ENCODE peak calls at places on chromosomes 4 and X, in five cellular contexts. Y, B, K, D and X are unnamed samples.

GRCh38 chr4:17164656-17165055 is 266.2 kb upstream of the LDB2 start:
- DNase-seq in K (no peak), B (no peak), Y (no peak), D (no peak), X (no peak)

GRCh38 chr4:121041307-121042090 is 30.8 kb downstream of the NDNF start:
- DNase-seq in D (no peak), K (no peak), B (no peak), Y (no peak), X (no peak)

GRCh38 chrX:3129256-3129655 is 88.0 kb downstream of the ARSF start:
- DNase-seq in Y (no peak), B (no peak), D (no peak), K (no peak), X (no peak)

GRCh38 chr4:10364194-10364593 is 93.0 kb downstream of the ZNF518B start:
- DNase-seq in K (no peak), Y (no peak), B (no peak), D (no peak), X (no peak)

GRCh38 chrX:48663241-48663640 is 20.4 kb upstream of the WAS start:
- DNase-seq in D (no peak), B (no peak), K (no peak), Y (no peak), X (no peak)

GRCh38 chr4:151529187-151529586 is 120.2 kb downstream of the FHIP1A start:
- DNase-seq in D (no peak), B (no peak), K (no peak), Y (no peak), X (no peak)

GRCh38 chr4:72592076-72592475 is 23.1 kb upstream of the ADAMTS3 start:
- DNase-seq in K (no peak), B (no peak), Y (no peak), D (no peak), X (no peak)

GRCh38 chr4:997375-998071 is 4.3 kb upstream of the SLC26A1 start:
- DNase-seq in D (no peak), K (peak), Y (no peak), B (no peak), X (no peak)

GRCh38 chr4:86778169-86778568 is 71.0 kb downstream of the SLC10A6 start:
- DNase-seq in D (no peak), Y (no peak), B (no peak), K (no peak), X (no peak)

GRCh38 chr4:13599159-13599558 is 28.4 kb downstream of the BOD1L1 start:
- DNase-seq in D (no peak), B (no peak), K (no peak), Y (no peak), X (no peak)

GRCh38 chrX:102651242-102651967 is at the start of gene GPRASP1:
- DNase-seq in D (no peak), K (peak), B (peak), Y (peak), X (peak)

GRCh38 chrX:54922547-54922946 is 1.9 kb downstream of the TRO start:
- DNase-seq in Y (no peak), D (no peak), B (no peak), K (no peak), X (no peak)

GRCh38 chrX:77431227-77431626 is 16.0 kb upstream of the FGF16 start:
- DNase-seq in D (no peak), K (peak), Y (peak), B (no peak), X (no peak)

GRCh38 chr4:75494563-75494962 is 19.6 kb downstream of the RCHY1 start:
- DNase-seq in D (no peak), Y (no peak), B (no peak), K (no peak), X (no peak)

DNA sequence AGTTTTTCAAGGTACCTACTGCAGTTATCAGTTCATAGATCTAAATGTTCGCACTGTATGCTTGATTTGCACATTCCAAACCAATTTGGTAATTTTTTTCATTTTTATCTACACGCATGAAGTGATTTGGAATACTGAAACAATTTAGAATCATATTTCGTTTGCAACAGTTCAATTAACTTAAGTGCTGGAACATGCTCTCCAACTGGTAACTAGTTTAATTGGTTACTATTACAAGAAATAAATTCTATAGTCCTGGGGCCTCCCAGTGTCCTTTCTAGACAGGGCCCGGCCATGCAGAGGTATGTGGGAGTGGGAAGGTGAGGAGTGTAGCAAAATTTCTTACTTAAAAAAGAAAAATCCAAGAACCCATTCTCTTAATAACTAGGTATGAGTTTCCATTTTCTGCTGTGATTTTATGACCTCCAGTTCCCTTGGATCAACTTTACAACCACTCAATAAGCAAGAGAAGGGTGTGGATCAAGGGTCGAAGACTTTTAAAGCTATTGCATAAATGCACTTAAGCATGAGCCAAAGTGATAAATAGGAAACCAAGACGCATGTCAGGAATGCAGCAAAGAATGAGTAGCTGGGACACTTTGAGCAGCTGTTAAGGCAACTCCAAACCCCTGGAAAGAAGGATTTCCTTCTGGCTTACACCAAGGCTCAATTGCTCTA is 106.9 kb downstream of the PPARGC1A start:
- DNase-seq in Y (no peak), D (no peak), B (no peak), K (no peak), X (no peak)
- H3K27ac ChIP-seq in Y (no peak), D (no peak), B (no peak), K (no peak), X (no peak)

DNA sequence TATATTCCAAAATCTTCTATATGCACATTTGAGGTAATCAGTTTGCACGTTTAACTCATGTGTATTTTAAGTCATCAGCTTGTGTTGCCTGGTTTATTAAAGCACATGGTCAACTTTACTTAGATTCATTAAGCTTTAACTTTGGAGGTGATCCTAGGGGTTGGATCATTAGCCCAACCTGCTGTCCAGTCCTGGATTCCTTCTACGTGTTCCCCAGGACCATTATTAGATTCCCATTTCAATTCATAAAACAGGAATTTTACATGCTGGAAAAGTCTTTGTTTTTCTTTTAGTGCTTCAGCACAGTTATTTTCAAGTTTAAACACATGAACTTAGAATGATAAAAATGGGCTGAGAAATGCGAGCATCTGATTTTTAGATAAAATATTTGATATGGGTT is 132.5 kb downstream of the SORBS2 start:
- DNase-seq in K (no peak), D (no peak), B (no peak), Y (no peak), X (no peak)
- H3K27ac ChIP-seq in K (no peak), D (no peak), B (no peak), Y (no peak), X (no peak)

GRCh38 chr4:158155656-158156356 is 17.0 kb downstream of the GASK1B start:
- DNase-seq in B (no peak), Y (no peak), D (no peak), K (no peak), X (no peak)

GRCh38 chr4:158161561-158162354 is 11.1 kb downstream of the GASK1B start:
- DNase-seq in Y (peak), D (peak), K (no peak), B (peak), X (no peak)

GRCh38 chr4:158159054-158159717 is 13.6 kb downstream of the GASK1B start:
- DNase-seq in D (no peak), B (no peak), Y (no peak), K (no peak), X (no peak)

GRCh38 chr4:158159718-158160094 is 13.1 kb downstream of the GASK1B start:
- DNase-seq in B (no peak), Y (no peak), D (no peak), K (no peak), X (no peak)

DNA sequence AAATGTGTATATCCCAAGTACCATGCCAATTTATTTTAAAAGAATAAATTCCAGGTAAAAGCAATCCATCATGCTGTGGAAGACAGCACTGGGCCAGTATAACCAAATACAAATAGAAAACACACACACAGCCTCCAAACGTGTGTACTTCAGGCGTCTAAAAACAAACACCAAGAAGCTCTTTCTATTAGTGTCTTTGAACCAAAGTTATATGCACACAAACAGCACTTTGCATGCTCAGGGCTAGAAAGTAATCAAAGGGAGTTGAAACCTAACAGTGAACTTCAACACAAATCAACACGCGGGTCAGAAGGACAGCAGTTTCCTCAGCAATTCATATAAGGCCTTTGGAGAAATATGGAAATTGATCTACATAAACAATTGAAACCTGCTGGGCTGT is 15.4 kb downstream of the GASK1B start:
- DNase-seq in K (no peak), D (no peak), Y (no peak), B (no peak), X (no peak)
- H3K27ac ChIP-seq in K (no peak), D (no peak), Y (no peak), B (no peak), X (no peak)

GRCh38 chrX:34874763-34875162 is 67.8 kb upstream of the FAM47B start:
- DNase-seq in B (no peak), Y (no peak), K (no peak), D (no peak), X (no peak)
- H3K27ac ChIP-seq in B (no peak), Y (no peak), K (no peak), D (no peak), X (no peak)

DNA sequence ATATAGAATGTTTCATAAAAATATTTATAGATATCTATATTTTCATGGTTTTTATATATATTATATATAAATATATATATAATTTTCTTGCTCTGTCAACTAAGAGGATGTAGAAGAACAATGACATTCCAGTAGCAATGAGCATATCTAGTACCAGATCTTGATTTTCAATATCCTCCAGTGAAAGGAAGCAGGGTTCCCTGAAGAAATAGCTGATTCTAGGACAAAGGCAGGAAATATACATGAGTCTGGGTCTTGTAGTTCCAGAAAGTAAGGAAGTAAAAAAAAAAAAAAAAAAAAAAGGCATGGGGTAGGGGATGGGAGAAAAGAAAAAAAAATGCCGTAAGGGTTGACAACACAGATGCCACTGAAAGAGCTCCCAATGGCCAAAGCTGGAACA is 241.4 kb downstream of the RASL11B start:
- DNase-seq in Y (no peak), B (no peak), K (no peak), D (no peak), X (no peak)
- H3K27ac ChIP-seq in Y (no peak), B (no peak), K (no peak), D (no peak), X (no peak)

DNA sequence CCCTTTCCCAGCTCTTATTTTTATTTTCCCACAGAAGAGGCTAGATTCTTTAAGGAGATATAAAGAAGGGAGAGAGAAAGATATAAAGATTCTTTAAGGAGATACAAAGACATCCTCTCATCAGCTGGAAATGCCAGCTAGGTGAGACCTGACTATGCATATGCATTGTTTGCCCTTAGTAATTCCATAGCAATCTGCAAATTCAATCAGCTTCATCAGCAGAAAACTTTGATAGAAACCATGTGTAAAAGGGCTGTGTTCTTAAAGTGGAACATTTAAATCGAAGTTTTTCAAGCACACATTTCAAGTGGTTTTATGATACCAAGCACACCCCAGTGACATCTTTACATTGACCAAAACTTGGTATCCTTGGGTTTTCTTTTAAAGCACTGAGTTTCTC is 24.1 kb downstream of the FHL1 start:
- DNase-seq in B (no peak), K (no peak), Y (no peak), D (no peak), X (no peak)
- H3K27ac ChIP-seq in B (peak), K (no peak), Y (peak), D (no peak), X (no peak)